ENCODE peak calls at places on chromosomes 16 and 17, in seven cellular contexts. One of them, this sample, is unnamed.
A peak's percentile ranks its signal among the peaks of the same experiment; 100 is the strongest.

GRCh38 chr16:27404163-27404823 is 2.3 kb downstream of the IL21R start:
- DNase-seq in transverse colon: no peak
- DNase-seq in IMR-90: no peak
- DNase-seq in lower leg skin: no peak
- DNase-seq in tibial nerve: no peak
- DNase-seq in NB4: no peak
- DNase-seq in esophagus muscularis mucosa: peak; percentile 62
- DNase-seq in this sample: no peak

GRCh38 chr17:28046034-28046825 is 3.8 kb downstream of the NLK start:
- DNase-seq in IMR-90: no peak
- DNase-seq in lower leg skin: no peak
- DNase-seq in esophagus muscularis mucosa: no peak
- DNase-seq in tibial nerve: no peak
- DNase-seq in transverse colon: no peak
- DNase-seq in NB4: no peak
- DNase-seq in this sample: no peak

GRCh38 chr16:31476305-31477219 is 4.6 kb downstream of the TGFB1I1 start:
- DNase-seq in transverse colon: peak; percentile 96
- DNase-seq in NB4: peak; percentile 89
- DNase-seq in esophagus muscularis mucosa: no peak
- DNase-seq in tibial nerve: peak; percentile 58
- DNase-seq in lower leg skin: peak; percentile 80
- DNase-seq in IMR-90: no peak
- DNase-seq in this sample: peak; percentile 95

GRCh38 chr17:43019418-43019817 is 2.8 kb downstream of the VAT1 start:
- DNase-seq in transverse colon: peak; percentile 44
- DNase-seq in IMR-90: no peak
- DNase-seq in esophagus muscularis mucosa: no peak
- DNase-seq in NB4: peak; percentile 72
- DNase-seq in lower leg skin: no peak
- DNase-seq in tibial nerve: no peak
- DNase-seq in this sample: no peak

GRCh38 chr16:53232826-53233529 is 178.2 kb downstream of the CHD9 start:
- DNase-seq in tibial nerve: no peak
- DNase-seq in lower leg skin: no peak
- DNase-seq in esophagus muscularis mucosa: no peak
- DNase-seq in transverse colon: no peak
- DNase-seq in IMR-90: no peak
- DNase-seq in NB4: no peak
- DNase-seq in this sample: no peak

GRCh38 chr17:75345514-75346167 is 56.4 kb upstream of the SLC25A19 start:
- DNase-seq in tibial nerve: no peak
- DNase-seq in IMR-90: no peak
- DNase-seq in esophagus muscularis mucosa: no peak
- DNase-seq in lower leg skin: no peak
- DNase-seq in NB4: peak; percentile 56
- DNase-seq in transverse colon: peak; percentile 37
- DNase-seq in this sample: peak; percentile 81

GRCh38 chr17:50280801-50281441 is 6.7 kb downstream of the TMEM92 start:
- DNase-seq in NB4: peak; percentile 74
- DNase-seq in IMR-90: no peak
- DNase-seq in lower leg skin: no peak
- DNase-seq in esophagus muscularis mucosa: no peak
- DNase-seq in transverse colon: no peak
- DNase-seq in tibial nerve: no peak
- DNase-seq in this sample: no peak

GRCh38 chr17:3740611-3741073 is 16.9 kb downstream of the HASPIN start:
- DNase-seq in tibial nerve: no peak
- DNase-seq in esophagus muscularis mucosa: no peak
- DNase-seq in lower leg skin: no peak
- DNase-seq in transverse colon: peak; percentile 28
- DNase-seq in NB4: no peak
- DNase-seq in IMR-90: no peak
- DNase-seq in this sample: peak; percentile 72

GRCh38 chr17:19378416-19379293 is at the start of gene MAPK7:
- DNase-seq in esophagus muscularis mucosa: no peak
- DNase-seq in IMR-90: no peak
- DNase-seq in tibial nerve: no peak
- DNase-seq in transverse colon: peak; percentile 31
- DNase-seq in lower leg skin: no peak
- DNase-seq in NB4: no peak
- DNase-seq in this sample: no peak

GRCh38 chr17:19381361-19381740 is 3.1 kb downstream of the MAPK7 start:
- DNase-seq in IMR-90: no peak
- DNase-seq in NB4: no peak
- DNase-seq in lower leg skin: no peak
- DNase-seq in tibial nerve: no peak
- DNase-seq in transverse colon: no peak
- DNase-seq in esophagus muscularis mucosa: no peak
- DNase-seq in this sample: no peak

GRCh38 chr17:19377602-19378415 is 489 bp upstream of the MAPK7 start:
- DNase-seq in transverse colon: peak; percentile 99
- DNase-seq in NB4: peak; percentile 99
- DNase-seq in IMR-90: peak; percentile 99
- DNase-seq in tibial nerve: peak; percentile 90
- DNase-seq in esophagus muscularis mucosa: peak; percentile 99
- DNase-seq in lower leg skin: peak; percentile 97
- DNase-seq in this sample: peak; percentile 94

GRCh38 chr17:19380551-19381284 is 2.4 kb downstream of the MAPK7 start:
- DNase-seq in esophagus muscularis mucosa: no peak
- DNase-seq in tibial nerve: no peak
- DNase-seq in transverse colon: no peak
- DNase-seq in NB4: no peak
- DNase-seq in lower leg skin: no peak
- DNase-seq in IMR-90: no peak
- DNase-seq in this sample: no peak

DNA sequence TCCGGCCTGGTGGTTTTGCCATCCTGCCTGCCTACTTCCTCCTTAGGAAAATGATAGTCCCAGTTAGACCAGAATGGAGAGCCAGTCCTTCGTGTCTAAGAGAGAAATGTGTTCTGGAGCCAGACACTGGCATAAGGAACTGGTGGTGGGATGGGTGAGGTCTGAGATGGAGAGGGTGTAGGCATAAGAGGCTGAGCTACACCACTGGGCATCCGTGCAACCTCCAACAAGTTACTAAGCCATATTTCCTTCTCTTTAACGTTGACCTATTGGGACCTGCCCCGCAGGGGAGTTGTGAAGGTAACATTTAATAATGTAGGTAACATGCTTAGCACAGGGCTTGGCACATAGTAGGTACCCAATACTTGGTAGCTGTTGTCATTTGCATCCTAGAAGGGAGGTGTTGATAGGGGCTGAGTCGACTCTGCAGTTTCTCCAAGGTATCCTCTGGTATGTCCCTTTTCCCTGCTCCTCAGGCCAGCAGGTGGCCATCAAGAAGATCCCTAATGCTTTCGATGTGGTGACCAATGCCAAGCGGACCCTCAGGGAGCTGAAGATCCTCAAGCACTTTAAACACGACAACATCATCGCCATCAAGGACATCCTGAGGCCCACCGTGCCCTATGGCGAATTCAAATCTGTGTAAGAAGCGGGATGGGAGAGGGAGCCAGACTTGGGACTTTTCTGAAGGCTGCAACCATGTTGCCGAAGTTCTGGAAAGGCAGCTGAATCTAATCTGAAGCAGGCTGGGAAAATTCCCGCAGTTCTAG is 1.2 kb downstream of the MAPK7 start:
- DNase-seq in esophagus muscularis mucosa: no peak
- DNase-seq in IMR-90: no peak
- DNase-seq in NB4: no peak
- DNase-seq in tibial nerve: no peak
- DNase-seq in lower leg skin: no peak
- DNase-seq in transverse colon: no peak
- DNase-seq in this sample: no peak
- H3K4me3 ChIP-seq in esophagus muscularis mucosa: peak overlapping the region; percentile 90
- H3K4me3 ChIP-seq in IMR-90: peak overlapping the region; percentile 72
- H3K4me3 ChIP-seq in NB4: peak overlapping the region; percentile 76
- H3K4me3 ChIP-seq in tibial nerve: peak overlapping the region; percentile 80
- H3K4me3 ChIP-seq in lower leg skin: no peak overlapping the region
- H3K4me3 ChIP-seq in transverse colon: peak overlapping the region; percentile 90
- H3K4me3 ChIP-seq in this sample: peak overlapping the region; percentile 69

GRCh38 chr16:72937360-72937759 is 110.6 kb downstream of the ZFHX3 start:
- DNase-seq in lower leg skin: no peak
- DNase-seq in tibial nerve: no peak
- DNase-seq in IMR-90: no peak
- DNase-seq in transverse colon: no peak
- DNase-seq in esophagus muscularis mucosa: no peak
- DNase-seq in NB4: no peak
- DNase-seq in this sample: peak; percentile 27

GRCh38 chr16:72940886-72941285 is 107.0 kb downstream of the ZFHX3 start:
- DNase-seq in lower leg skin: no peak
- DNase-seq in esophagus muscularis mucosa: no peak
- DNase-seq in NB4: no peak
- DNase-seq in transverse colon: no peak
- DNase-seq in IMR-90: no peak
- DNase-seq in tibial nerve: no peak
- DNase-seq in this sample: no peak

GRCh38 chr16:72938426-72939164 is 109.3 kb downstream of the ZFHX3 start:
- DNase-seq in NB4: no peak
- DNase-seq in tibial nerve: peak; percentile 90
- DNase-seq in lower leg skin: peak; percentile 83
- DNase-seq in esophagus muscularis mucosa: peak; percentile 96
- DNase-seq in IMR-90: peak; percentile 93
- DNase-seq in transverse colon: peak; percentile 56
- DNase-seq in this sample: peak; percentile 75

GRCh38 chr16:72937916-72938315 is 110.0 kb downstream of the ZFHX3 start:
- DNase-seq in IMR-90: no peak
- DNase-seq in NB4: no peak
- DNase-seq in tibial nerve: no peak
- DNase-seq in esophagus muscularis mucosa: no peak
- DNase-seq in transverse colon: no peak
- DNase-seq in lower leg skin: no peak
- DNase-seq in this sample: no peak

GRCh38 chr16:72939247-72939646 is 108.7 kb downstream of the ZFHX3 start:
- DNase-seq in esophagus muscularis mucosa: no peak
- DNase-seq in tibial nerve: peak; percentile 38
- DNase-seq in IMR-90: peak; percentile 79
- DNase-seq in NB4: no peak
- DNase-seq in lower leg skin: peak; percentile 54
- DNase-seq in transverse colon: peak; percentile 36
- DNase-seq in this sample: no peak
- TF ChIP-seq CTCF in esophagus muscularis mucosa: peak; percentile 22
- TF ChIP-seq CTCF in tibial nerve: peak; percentile 22
- TF ChIP-seq CTCF in IMR-90: peak; percentile 41
- TF ChIP-seq CTCF in NB4: no peak
- TF ChIP-seq CTCF in lower leg skin: no peak
- TF ChIP-seq CTCF in transverse colon: peak; percentile 6
- TF ChIP-seq CTCF in this sample: no peak

DNA sequence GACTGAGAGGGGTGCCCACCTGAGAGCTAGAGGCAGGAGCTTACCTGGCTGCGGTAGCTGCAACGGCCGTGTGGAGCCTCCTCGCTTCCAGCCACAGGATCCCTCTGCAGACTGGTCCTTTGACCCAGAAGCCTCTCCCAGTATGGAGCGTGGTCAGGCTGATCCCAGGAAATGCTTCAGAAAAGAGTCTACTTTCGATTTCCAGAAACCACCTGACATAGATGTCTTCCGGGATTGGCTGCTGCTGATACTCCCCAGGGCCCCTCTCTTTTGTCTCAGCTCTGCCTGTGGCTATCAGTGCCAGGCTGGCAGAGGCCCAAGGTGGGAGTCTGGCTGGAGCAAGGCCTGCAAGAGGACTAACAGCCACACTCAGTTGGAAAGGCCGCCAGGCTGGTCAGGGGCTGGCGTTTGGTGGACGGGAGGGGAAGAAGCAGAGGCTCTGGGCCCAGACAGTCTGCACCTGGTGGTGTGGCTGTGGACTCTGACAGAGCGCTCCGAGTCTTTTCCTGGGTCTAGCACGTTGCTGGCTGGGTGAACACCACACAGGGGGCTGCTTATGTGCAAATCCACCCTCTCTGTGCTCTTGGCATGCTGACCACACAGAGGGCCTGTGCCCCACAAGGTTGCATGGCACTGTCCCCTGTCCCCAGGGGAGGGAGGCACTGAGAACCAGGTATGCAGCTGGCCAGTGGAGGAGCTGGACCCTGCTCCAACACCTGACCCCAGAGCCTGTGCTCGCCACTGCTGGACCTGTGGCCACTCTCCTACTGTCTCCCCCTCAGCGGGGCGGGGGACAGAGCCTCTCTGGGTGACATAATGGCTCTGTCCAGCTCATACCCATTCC is at the start of gene LGALS3BP:
- DNase-seq in esophagus muscularis mucosa: no peak
- DNase-seq in lower leg skin: no peak
- DNase-seq in NB4: peak; percentile 32
- DNase-seq in transverse colon: peak; percentile 87
- DNase-seq in IMR-90: peak; percentile 78
- DNase-seq in tibial nerve: peak; percentile 33
- DNase-seq in this sample: peak; percentile 28
- TF ChIP-seq POLR2A in esophagus muscularis mucosa: no peak
- TF ChIP-seq POLR2A in lower leg skin: no peak
- TF ChIP-seq POLR2A in NB4: peak; percentile 34
- TF ChIP-seq POLR2A in transverse colon: peak; percentile 89
- TF ChIP-seq POLR2A in IMR-90: no peak
- TF ChIP-seq POLR2A in tibial nerve: peak; percentile 48
- TF ChIP-seq POLR2A in this sample: peak; percentile 88

GRCh38 chr16:48124266-48124665 is 31.5 kb downstream of the ABCC12 start:
- DNase-seq in tibial nerve: no peak
- DNase-seq in IMR-90: no peak
- DNase-seq in esophagus muscularis mucosa: no peak
- DNase-seq in NB4: no peak
- DNase-seq in lower leg skin: no peak
- DNase-seq in transverse colon: no peak
- DNase-seq in this sample: no peak

GRCh38 chr16:48125888-48126287 is 29.9 kb downstream of the ABCC12 start:
- DNase-seq in tibial nerve: no peak
- DNase-seq in lower leg skin: no peak
- DNase-seq in transverse colon: no peak
- DNase-seq in esophagus muscularis mucosa: no peak
- DNase-seq in NB4: no peak
- DNase-seq in IMR-90: no peak
- DNase-seq in this sample: no peak

GRCh38 chr16:48129926-48130325 is 25.9 kb downstream of the ABCC12 start:
- DNase-seq in NB4: no peak
- DNase-seq in tibial nerve: no peak
- DNase-seq in transverse colon: no peak
- DNase-seq in esophagus muscularis mucosa: no peak
- DNase-seq in lower leg skin: no peak
- DNase-seq in IMR-90: no peak
- DNase-seq in this sample: no peak

GRCh38 chr16:48128769-48129168 is 27.0 kb downstream of the ABCC12 start:
- DNase-seq in lower leg skin: no peak
- DNase-seq in esophagus muscularis mucosa: no peak
- DNase-seq in transverse colon: no peak
- DNase-seq in IMR-90: no peak
- DNase-seq in tibial nerve: no peak
- DNase-seq in NB4: no peak
- DNase-seq in this sample: peak; percentile 4

DNA sequence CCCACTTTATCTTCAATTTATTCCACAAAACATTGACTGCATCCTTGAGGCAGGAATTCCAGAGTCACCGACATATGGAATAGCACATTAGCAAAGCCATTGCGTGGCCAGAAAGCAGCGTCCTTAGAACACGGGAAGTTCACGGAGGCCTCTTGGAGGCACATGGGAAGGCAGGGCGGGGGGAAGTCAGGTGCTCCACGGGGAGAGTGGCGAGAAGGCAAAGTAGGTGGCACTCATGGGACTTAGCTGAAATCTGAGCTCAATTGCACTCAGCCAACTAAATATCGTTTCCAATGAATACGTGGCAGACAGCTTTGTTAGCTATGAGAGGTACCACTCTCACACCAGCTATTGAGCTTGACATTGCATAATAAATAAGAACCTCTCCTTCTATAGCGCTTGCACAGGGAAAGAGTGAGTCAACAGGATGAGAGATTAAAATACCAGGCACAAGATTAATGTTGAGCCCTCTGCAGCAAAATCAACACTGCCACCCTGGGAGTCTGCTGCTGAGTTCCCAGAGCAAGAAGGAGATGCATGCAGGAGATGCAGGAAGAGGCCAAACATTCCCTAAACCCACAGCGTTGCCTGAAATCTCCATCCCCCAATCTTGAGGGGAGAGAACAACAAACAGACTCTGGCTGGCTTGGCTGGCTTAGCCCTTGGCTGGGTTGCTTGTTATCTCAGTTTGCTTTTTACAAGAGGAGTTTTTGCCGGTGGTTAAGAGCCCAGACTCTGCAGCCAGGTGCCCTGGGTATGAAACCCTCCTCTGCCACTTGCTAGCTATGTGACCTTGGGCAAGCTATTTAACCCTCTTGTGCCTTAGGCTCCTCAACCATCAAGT is 28.8 kb downstream of the ABCC12 start:
- DNase-seq in esophagus muscularis mucosa: no peak
- DNase-seq in transverse colon: no peak
- DNase-seq in IMR-90: peak; percentile 98
- DNase-seq in lower leg skin: no peak
- DNase-seq in tibial nerve: no peak
- DNase-seq in NB4: peak; percentile 15
- DNase-seq in this sample: no peak
- H3K4me3 ChIP-seq in esophagus muscularis mucosa: no peak overlapping the region
- H3K4me3 ChIP-seq in transverse colon: no peak overlapping the region
- H3K4me3 ChIP-seq in IMR-90: no peak overlapping the region
- H3K4me3 ChIP-seq in lower leg skin: no peak overlapping the region
- H3K4me3 ChIP-seq in tibial nerve: no peak overlapping the region
- H3K4me3 ChIP-seq in NB4: no peak overlapping the region
- H3K4me3 ChIP-seq in this sample: no peak overlapping the region

This sample was measured in Peyer's patch.